ENCODE peak calls at places on chromosome 16, in four cellular contexts. F, N, E and V are unnamed samples. For H3K4me1, the result is how much of the 10 kb centered on the place peaks cover.

GRCh38 chr16:52547001-52547833 is at the start of gene TOX3:
- DNase-seq in F (no peak), N (no peak), E (no peak), V (no peak)

GRCh38 chr16:50537533-50538290 is 10.5 kb upstream of the NKD1 start:
- DNase-seq in F (no peak), N (no peak), E (peak), V (no peak)

GRCh38 chr16:13873835-13874438 is 46.0 kb upstream of the ERCC4 start:
- DNase-seq in F (peak), N (peak), E (no peak), V (no peak)

GRCh38 chr16:51524555-51525373 is 373.7 kb upstream of the SALL1 start:
- DNase-seq in F (no peak), N (peak), E (no peak), V (no peak)

GRCh38 chr16:49608801-49609200 is 235.2 kb downstream of the C16orf78 start:
- DNase-seq in F (no peak), N (peak), E (peak), V (no peak)

GRCh38 chr16:75238853-75239371 is 12.5 kb downstream of the BCAR1 start:
- DNase-seq in F (no peak), N (no peak), E (peak), V (no peak)

GRCh38 chr16:54175552-54176375 is 110.8 kb downstream of the IRX3 start:
- DNase-seq in F (no peak), N (no peak), E (no peak), V (no peak)

GRCh38 chr16:87681990-87682570 is 79.8 kb downstream of the JPH3 start:
- DNase-seq in F (no peak), N (peak), E (no peak), V (no peak)

GRCh38 chr16:89909777-89910716 is 8.6 kb upstream of the MC1R start:
- DNase-seq in F (no peak), N (peak), E (peak), V (peak)

GRCh38 chr16:77076839-77077238 is 114.2 kb upstream of the MON1B start:
- DNase-seq in F (no peak), N (no peak), E (no peak), V (no peak)

GRCh38 chr16:29900888-29901606 is 759 bp downstream of the ASPHD1 start:
- DNase-seq in F (no peak), N (no peak), E (no peak), V (no peak)

GRCh38 chr16:5763176-5763575 is 665.6 kb upstream of the EEF2KMT start:
- DNase-seq in F (no peak), N (no peak), E (no peak), V (no peak)

GRCh38 chr16:57593021-57593420 is 35.4 kb upstream of the ADGRG1 start:
- DNase-seq in F (no peak), N (no peak), E (peak), V (no peak)

GRCh38 chr16:88503771-88504488 is 50.9 kb downstream of the ZFPM1 start:
- DNase-seq in F (no peak), N (no peak), E (no peak), V (no peak)

GRCh38 chr16:66156538-66156937 is 210.0 kb upstream of the CDH5 start:
- DNase-seq in F (no peak), N (no peak), E (no peak), V (no peak)

GRCh38 chr16:68490829-68491575 is 42.7 kb upstream of the SMPD3 start:
- DNase-seq in F (no peak), N (peak), E (no peak), V (no peak)

GRCh38 chr16:25771216-25771615 is 79.5 kb downstream of the HS3ST4 start:
- DNase-seq in F (no peak), N (no peak), E (no peak), V (no peak)

GRCh38 chr16:86808863-86809444 is 230.6 kb downstream of the FOXL1 start:
- DNase-seq in F (no peak), N (no peak), E (no peak), V (no peak)

GRCh38 chr16:72991211-72991610 is 56.7 kb downstream of the ZFHX3 start:
- DNase-seq in F (no peak), N (no peak), E (peak), V (no peak)
- H3K4me1 ChIP-seq in F (under half), N (under half), E (half or more), V (under half)

GRCh38 chr16:84085774-84086173 is 31.0 kb downstream of the MBTPS1 start:
- DNase-seq in F (no peak), N (no peak), E (no peak), V (no peak)
- H3K4me1 ChIP-seq in F (under half), N (under half), E (under half), V (under half)

GRCh38 chr16:2512920-2513404 is 790 bp upstream of the ATP6V0C start:
- DNase-seq in F (no peak), N (no peak), E (no peak), V (no peak)
- H3K4me1 ChIP-seq in F (under half), N (under half), E (under half), V (under half)

GRCh38 chr16:85331685-85332084 is 219.4 kb upstream of the CIBAR2 start:
- DNase-seq in F (no peak), N (no peak), E (no peak), V (no peak)
- H3K4me1 ChIP-seq in F (under half), N (under half), E (under half), V (under half)

DNA sequence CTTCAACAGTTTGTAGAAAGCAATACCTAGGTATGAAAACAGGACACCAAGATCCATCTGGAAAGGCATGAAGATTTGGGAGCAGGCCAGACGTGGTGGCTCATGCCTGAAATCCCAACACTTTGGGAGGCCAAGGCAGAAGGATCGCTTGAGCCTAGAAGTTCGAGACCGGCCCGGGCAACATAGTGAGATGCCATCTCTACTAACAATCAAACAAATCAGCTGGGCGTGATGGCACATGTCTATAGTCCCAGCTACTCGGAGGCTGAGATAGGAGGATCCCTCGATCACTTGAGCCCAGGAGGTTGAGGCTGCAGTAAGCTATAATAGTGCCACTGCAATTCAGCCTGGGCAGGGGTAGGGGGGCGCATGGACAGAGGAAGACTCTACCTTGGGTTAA is 20.3 kb downstream of the LITAF start:
- DNase-seq in F (no peak), N (no peak), E (no peak), V (no peak)
- H3K4me1 ChIP-seq in F (under half), N (under half), E (under half), V (under half)

DNA sequence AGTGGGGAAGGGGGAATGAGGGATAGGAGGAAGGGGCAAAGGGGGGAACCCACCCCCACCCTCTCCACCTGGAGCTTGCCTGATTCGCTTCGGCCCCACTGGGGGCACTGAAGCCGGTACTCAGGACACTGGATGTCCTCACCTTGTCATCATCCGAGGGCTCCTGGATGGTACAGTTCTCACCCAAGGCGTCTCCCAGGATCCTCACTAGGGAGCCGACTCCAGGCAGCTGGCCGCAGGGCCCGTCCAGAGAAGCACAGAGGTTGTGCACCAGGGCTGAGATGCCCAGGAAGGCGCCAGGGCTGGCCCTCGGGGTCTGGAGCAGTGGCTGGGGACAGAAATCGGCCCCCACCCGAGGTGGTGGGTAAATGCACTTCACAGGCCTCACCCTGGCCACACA is 92.3 kb downstream of the LITAF start:
- DNase-seq in F (no peak), N (no peak), E (no peak), V (no peak)
- H3K4me1 ChIP-seq in F (under half), N (under half), E (under half), V (under half)

DNA sequence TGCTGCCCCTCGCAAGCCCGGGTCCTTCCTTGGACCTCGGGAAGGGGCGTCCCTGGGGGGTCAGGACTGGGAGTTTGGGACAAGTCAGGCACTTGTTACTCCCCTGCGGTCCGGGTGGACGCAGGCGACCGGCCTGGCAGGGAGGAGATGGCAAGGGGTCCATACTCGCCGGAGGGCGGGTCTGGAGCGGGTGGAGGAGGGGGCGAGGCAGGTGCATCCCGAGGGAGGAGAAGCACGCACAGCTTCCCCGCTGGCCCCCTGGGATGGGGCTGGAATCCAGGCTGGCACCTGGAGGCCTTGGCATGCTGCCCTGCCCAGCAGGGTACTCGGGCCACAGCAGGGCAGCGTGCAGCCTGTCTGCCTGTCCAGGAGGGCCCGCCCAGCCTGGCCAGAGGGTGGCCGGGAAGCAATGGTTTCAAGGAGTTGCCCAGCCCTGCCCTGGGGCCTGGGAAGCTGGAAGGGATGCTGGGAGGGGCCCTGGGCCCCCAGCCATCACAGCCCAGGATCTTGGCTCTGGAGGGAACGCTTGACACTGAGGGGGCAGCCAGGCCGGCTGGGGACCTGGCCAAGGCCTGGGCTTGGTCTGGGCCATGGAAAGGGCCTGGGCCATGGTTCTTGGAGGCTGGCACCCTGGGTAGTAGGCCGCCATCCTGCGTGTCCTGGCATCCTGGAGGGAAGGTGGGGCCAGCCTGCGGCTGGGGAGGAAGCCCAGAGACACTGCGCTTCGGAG is 1.0 kb downstream of the GLIS2 start:
- DNase-seq in F (no peak), N (no peak), E (peak), V (peak)
- H3K4me1 ChIP-seq in F (under half), N (under half), E (under half), V (under half)

DNA sequence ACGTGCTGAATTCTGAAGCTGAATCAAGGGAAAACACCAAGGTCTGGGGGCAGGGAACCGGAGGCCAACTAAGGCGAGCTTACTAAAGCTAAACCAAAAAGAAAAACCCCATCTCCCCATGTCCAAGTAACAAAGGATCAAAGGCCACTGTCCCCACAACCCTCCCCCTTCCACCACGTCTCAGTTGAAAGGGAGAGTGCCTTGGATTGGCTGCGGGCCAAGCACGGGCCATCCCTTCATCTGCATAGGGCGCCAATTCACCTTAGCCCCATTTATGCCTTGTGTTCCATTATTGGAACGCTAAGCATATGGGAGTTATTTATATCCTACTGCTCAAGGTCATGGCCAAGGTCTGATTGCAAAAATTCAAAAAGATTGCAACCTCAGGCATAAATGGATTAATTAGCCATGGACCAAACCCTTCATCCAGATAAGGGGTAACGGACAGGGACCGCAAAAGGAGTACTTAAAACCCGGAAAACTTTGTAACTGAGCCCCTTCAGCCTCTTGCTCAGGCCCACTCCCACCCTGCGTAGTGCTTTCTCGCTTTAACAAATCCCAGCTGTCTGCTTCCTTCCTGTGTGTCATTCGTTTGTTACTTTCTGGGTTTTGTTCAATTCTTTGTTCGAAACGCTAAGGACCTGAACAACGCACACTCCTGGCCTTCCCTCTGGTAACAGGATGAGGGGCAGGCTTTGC is 753 bp upstream of the ATP6V0D1 start:
- DNase-seq in F (no peak), N (peak), E (no peak), V (peak)
- H3K4me1 ChIP-seq in F (under half), N (under half), E (under half), V (under half)

GRCh38 chr16:4696905-4697866 is 3.8 kb downstream of the NUDT16L1 start:
- DNase-seq in F (no peak), N (no peak), E (peak), V (no peak)
- H3K4me1 ChIP-seq in F (under half), N (under half), E (under half), V (under half)

GRCh38 chr16:70715113-70715711 is 29.4 kb upstream of the MTSS2 start:
- DNase-seq in F (no peak), N (peak), E (peak), V (no peak)
- H3K4me1 ChIP-seq in F (under half), N (under half), E (under half), V (under half)